ENCODE peak calls at places on chromosome 4, in nine cellular contexts. Q is CD8-positive, alpha-beta memory T cell; L is fibroblast of lung; U is tibial nerve; X is cardiac muscle cell; G is upper lobe of right lung; P is neural progenitor cell; E is transverse colon; I is trophoblast cell. D is an unnamed sample. For H3K36me3, the result is how much of the 10 kb centered on the place peaks cover.

GRCh38 chr4:57265831-57266582 is 155.8 kb upstream of the IGFBP7 start:
- DNase-seq in U (no peak), G (no peak), I (no peak), X (peak), L (no peak), P (peak), E (no peak), Q (no peak), D (no peak)

GRCh38 chr4:107862658-107863057 is 37.9 kb downstream of the SGMS2 start:
- DNase-seq in U (no peak), L (peak), P (no peak), X (no peak), G (no peak), E (peak), Q (no peak), I (peak), D (peak)

GRCh38 chr4:186666750-186667149 is 56.9 kb downstream of the FAT1 start:
- DNase-seq in Q (no peak), X (no peak), E (no peak), L (no peak), I (peak), U (no peak), P (no peak), G (no peak), D (no peak)

GRCh38 chr4:10124167-10124930 is 7.8 kb upstream of the WDR1 start:
- DNase-seq in L (no peak), X (no peak), G (no peak), I (no peak), Q (no peak), E (no peak), P (no peak), U (no peak), D (no peak)

GRCh38 chr4:108081251-108081650 is 87.5 kb downstream of the LEF1 start:
- DNase-seq in X (no peak), G (no peak), P (no peak), L (no peak), U (no peak), I (no peak), Q (no peak), E (no peak), D (no peak)

GRCh38 chr4:144556636-144557035 is 89.3 kb upstream of the HHIP start:
- DNase-seq in L (no peak), X (no peak), U (no peak), P (no peak), G (no peak), E (no peak), Q (no peak), I (no peak), D (no peak)

GRCh38 chr4:39054497-39054896 is 7.5 kb upstream of the KLHL5 start:
- DNase-seq in E (no peak), Q (no peak), P (peak), U (no peak), L (no peak), G (no peak), I (no peak), X (no peak), D (no peak)

GRCh38 chr4:22490718-22491330 is 25.0 kb downstream of the ADGRA3 start:
- DNase-seq in E (peak), P (no peak), I (no peak), L (no peak), G (no peak), X (no peak), Q (no peak), U (no peak), D (no peak)

GRCh38 chr4:12036450-12036849 is 607.8 kb upstream of the HS3ST1 start:
- DNase-seq in L (no peak), G (no peak), Q (no peak), X (no peak), P (no peak), U (no peak), I (no peak), E (no peak), D (no peak)

GRCh38 chr4:147488551-147488950 is 7.7 kb downstream of the EDNRA start:
- DNase-seq in G (no peak), X (no peak), P (no peak), U (no peak), Q (no peak), L (peak), E (no peak), I (no peak), D (no peak)

GRCh38 chr4:33566649-33567048 is 2677.7 kb downstream of the ARAP2 start:
- DNase-seq in U (no peak), I (no peak), L (no peak), G (no peak), X (no peak), E (no peak), Q (no peak), P (no peak), D (no peak)

GRCh38 chr4:185625503-185625902 is 90.2 kb upstream of the PDLIM3 start:
- DNase-seq in U (no peak), I (no peak), E (no peak), L (no peak), X (no peak), P (no peak), G (no peak), Q (no peak), D (no peak)

GRCh38 chr4:20684852-20685763 is 15.2 kb upstream of the PACRGL start:
- DNase-seq in L (peak), Q (no peak), P (peak), G (no peak), X (peak), E (no peak), I (peak), U (no peak), D (no peak)

GRCh38 chr4:123163501-123163900 is 233.1 kb upstream of the SPRY1 start:
- DNase-seq in Q (no peak), U (no peak), L (no peak), G (no peak), E (no peak), P (no peak), X (no peak), I (no peak), D (no peak)

GRCh38 chr4:8690216-8690786 is 97.7 kb downstream of the CPZ start:
- DNase-seq in L (no peak), I (no peak), E (no peak), G (peak), U (no peak), X (no peak), Q (no peak), P (no peak), D (no peak)

GRCh38 chr4:157314906-157315305 is 94.4 kb downstream of the GRIA2 start:
- DNase-seq in U (no peak), P (no peak), X (no peak), G (no peak), E (no peak), I (no peak), Q (no peak), L (no peak), D (no peak)

GRCh38 chr4:174714393-174715211 is 114.4 kb downstream of the GLRA3 start:
- DNase-seq in E (peak), L (peak), Q (no peak), P (peak), X (peak), U (no peak), I (peak), G (no peak), D (peak)

GRCh38 chr4:113835005-113835404 is 73.5 kb upstream of the CAMK2D start:
- DNase-seq in X (no peak), U (no peak), I (no peak), G (no peak), P (no peak), E (no peak), L (peak), Q (no peak), D (no peak)

GRCh38 chr4:67122029-67122428 is 423.3 kb downstream of the CENPC start:
- DNase-seq in X (peak), I (peak), L (no peak), P (peak), Q (no peak), U (no peak), G (no peak), E (no peak), D (no peak)

GRCh38 chr4:73897380-73898136 is 28.4 kb downstream of the CXCL1 start:
- DNase-seq in E (no peak), U (no peak), I (no peak), X (no peak), L (peak), Q (no peak), G (no peak), P (no peak), D (no peak)

GRCh38 chr4:140186651-140187315 is 32.8 kb upstream of the MAML3 start:
- DNase-seq in Q (no peak), U (no peak), X (no peak), L (peak), E (peak), G (no peak), P (no peak), I (peak), D (peak)

GRCh38 chr4:120731561-120731960 is 191.0 kb downstream of the PRDM5 start:
- DNase-seq in E (no peak), Q (no peak), G (no peak), U (no peak), P (no peak), I (peak), X (peak), L (no peak), D (no peak)

GRCh38 chr4:128980816-128981326 is 112.5 kb downstream of the SCLT1 start:
- DNase-seq in X (no peak), L (no peak), U (no peak), P (no peak), E (no peak), I (no peak), G (no peak), Q (no peak), D (no peak)

GRCh38 chr4:172851534-172851933 is 317.1 kb upstream of the GALNT7 start:
- DNase-seq in Q (no peak), U (no peak), E (no peak), P (no peak), X (no peak), L (no peak), I (no peak), G (no peak), D (no peak)

GRCh38 chr4:142683997-142684396 is 162.1 kb downstream of the INPP4B start:
- DNase-seq in U (no peak), X (no peak), L (peak), E (no peak), I (no peak), G (no peak), Q (no peak), P (no peak), D (peak)

GRCh38 chr4:179671609-179672008 is 2229.4 kb upstream of the AGA start:
- DNase-seq in X (no peak), I (no peak), E (no peak), Q (no peak), L (peak), P (no peak), G (no peak), U (no peak), D (no peak)

GRCh38 chr4:7761720-7762119 is 177.9 kb downstream of the AFAP1 start:
- DNase-seq in E (peak), G (peak), Q (peak), I (peak), X (peak), U (peak), P (peak), L (peak), D (no peak)

GRCh38 chr4:35358001-35358584 is 886.2 kb downstream of the ARAP2 start:
- DNase-seq in Q (no peak), U (no peak), I (peak), X (no peak), P (peak), G (no peak), L (no peak), E (no peak), D (no peak)

GRCh38 chr4:39043697-39044363 is 11.6 kb upstream of the TMEM156 start:
- DNase-seq in I (peak), X (no peak), G (no peak), L (no peak), U (no peak), Q (no peak), E (no peak), P (no peak), D (no peak)

GRCh38 chr4:146582864-146583263 is 55.8 kb upstream of the POU4F2 start:
- DNase-seq in I (peak), L (no peak), Q (no peak), X (no peak), U (no peak), P (peak), G (no peak), E (no peak), D (no peak)

GRCh38 chr4:15234101-15234500 is 193.7 kb upstream of the C1QTNF7 start:
- DNase-seq in L (peak), Q (no peak), X (no peak), G (no peak), P (no peak), E (no peak), I (no peak), U (no peak), D (peak)

GRCh38 chr4:75985116-75985515 is 5.6 kb downstream of the SDAD1 start:
- DNase-seq in E (no peak), L (peak), I (no peak), P (no peak), X (no peak), G (no peak), Q (no peak), U (no peak), D (peak)

GRCh38 chr4:39699676-39700409 is 1.9 kb downstream of the UBE2K start:
- DNase-seq in X (no peak), G (no peak), E (no peak), P (no peak), L (peak), Q (no peak), I (peak), U (no peak), D (no peak)

GRCh38 chr4:26619784-26620183 is 35.9 kb downstream of the TBC1D19 start:
- DNase-seq in U (no peak), L (peak), Q (no peak), G (no peak), E (no peak), X (no peak), I (no peak), P (no peak), D (no peak)

GRCh38 chr4:52658671-52659015 is 458 bp downstream of the USP46 start:
- DNase-seq in G (no peak), X (no peak), I (no peak), U (no peak), P (no peak), L (no peak), E (no peak), Q (no peak), D (no peak)

GRCh38 chr4:100224160-100224559 is 33.9 kb upstream of the DDIT4L start:
- DNase-seq in I (no peak), X (no peak), Q (no peak), P (peak), E (no peak), L (no peak), G (peak), U (no peak), D (no peak)

GRCh38 chr4:20532871-20533870 is 167.1 kb upstream of the PACRGL start:
- DNase-seq in E (no peak), X (no peak), P (no peak), G (no peak), Q (no peak), L (peak), I (no peak), U (no peak), D (peak)

GRCh38 chr4:26185436-26185835 is 135.4 kb upstream of the RBPJ start:
- DNase-seq in U (no peak), G (no peak), Q (no peak), E (no peak), I (no peak), P (no peak), L (no peak), X (no peak), D (no peak)

GRCh38 chr4:2944091-2944482 is 19.1 kb downstream of the NOP14 start:
- DNase-seq in X (no peak), Q (no peak), U (no peak), P (no peak), L (no peak), E (no peak), G (no peak), I (no peak), D (no peak)
- H3K36me3 ChIP-seq in X (half or more), Q (half or more), U (half or more), P (under half), L (under half), E (under half), G (half or more), I (half or more), D (under half)

DNA sequence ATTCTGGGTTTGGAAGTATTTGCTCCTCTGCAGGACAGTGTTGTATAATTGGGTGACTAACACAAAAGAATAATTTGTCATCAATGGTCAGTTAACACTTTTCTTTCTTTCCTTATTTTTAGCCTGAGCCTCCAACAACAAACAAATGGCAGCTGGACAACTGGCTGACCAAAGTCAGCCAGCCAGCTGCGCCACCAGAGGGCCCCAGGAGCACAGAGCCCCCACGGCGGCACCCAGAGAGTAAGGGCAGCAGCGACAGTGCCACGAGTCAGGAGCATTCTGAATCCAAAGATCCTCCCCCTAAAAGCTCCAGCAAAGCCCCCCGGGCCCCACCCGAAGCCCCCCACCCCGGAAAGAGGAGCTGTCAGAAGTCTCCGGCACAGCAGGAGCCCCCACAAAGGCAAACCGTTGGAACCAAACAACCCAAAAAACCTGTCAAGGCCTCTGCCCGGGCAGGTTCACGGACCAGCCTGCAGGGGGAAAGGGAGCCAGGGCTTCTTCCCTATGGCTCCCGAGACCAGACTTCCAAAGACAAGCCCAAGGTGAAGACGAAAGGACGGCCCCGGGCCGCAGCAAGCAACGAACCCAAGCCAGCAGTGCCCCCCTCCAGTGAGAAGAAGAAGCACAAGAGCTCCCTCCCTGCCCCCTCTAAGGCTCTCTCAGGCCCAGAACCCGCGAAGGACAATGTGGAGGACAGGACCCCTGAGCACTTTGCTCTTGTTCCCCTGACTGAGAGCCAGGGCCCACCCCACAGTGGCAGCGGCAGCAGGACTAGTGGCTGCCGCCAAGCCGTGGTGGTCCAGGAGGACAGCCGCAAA is 106.0 kb downstream of the KLHL8 start:
- DNase-seq in E (no peak), X (no peak), P (peak), U (no peak), G (no peak), Q (no peak), I (no peak), L (no peak), D (no peak)
- H3K36me3 ChIP-seq in E (under half), X (under half), P (under half), U (half or more), G (half or more), Q (under half), I (under half), L (under half), D (under half)

DNA sequence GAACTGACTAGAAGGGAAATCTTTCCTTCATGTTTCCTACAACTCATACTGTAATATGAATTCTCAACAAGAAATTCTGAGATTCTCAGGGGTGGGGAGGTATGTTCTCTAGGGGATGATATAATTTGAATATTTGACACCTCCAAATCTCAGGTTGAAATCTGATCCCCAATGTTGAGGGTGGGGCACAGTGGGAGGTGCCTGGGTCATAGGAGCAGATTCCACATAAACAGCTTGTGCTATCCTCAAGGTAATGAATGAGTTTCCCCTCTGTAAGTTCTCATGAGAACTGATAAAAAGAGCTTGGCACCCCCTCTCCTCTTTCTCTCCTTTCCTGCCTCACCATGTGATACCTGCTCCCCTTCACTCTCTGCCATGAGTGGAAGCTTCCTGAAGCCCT is 21.5 kb downstream of the FBXW7 start:
- DNase-seq in U (no peak), P (no peak), X (no peak), G (no peak), E (no peak), Q (no peak), I (no peak), L (no peak), D (no peak)
- H3K36me3 ChIP-seq in U (under half), P (under half), X (under half), G (under half), E (under half), Q (under half), I (under half), L (under half), D (under half)

DNA sequence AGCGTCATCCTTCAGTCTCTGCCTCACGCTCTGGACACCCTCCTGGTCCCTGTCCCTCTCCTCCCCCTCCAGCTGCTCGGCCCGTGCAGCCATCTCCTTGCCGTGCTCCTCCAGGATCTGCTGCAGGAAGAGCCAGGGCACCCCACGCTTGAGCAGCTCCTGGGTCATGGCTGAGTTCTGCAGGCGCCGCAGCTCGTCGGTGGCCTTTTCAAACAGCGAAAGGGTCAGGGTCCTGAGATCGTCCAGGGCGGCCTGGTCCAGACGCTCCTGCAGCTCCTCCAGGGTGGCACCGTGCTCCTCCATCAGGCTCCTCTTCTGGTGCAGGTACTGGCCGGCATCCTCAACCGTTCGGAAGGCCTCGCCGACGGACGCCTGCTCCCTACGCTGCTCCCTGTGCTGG is 85.8 kb downstream of the EVC2 start:
- DNase-seq in E (no peak), X (no peak), P (no peak), L (no peak), U (no peak), I (no peak), G (no peak), Q (no peak), D (no peak)
- H3K36me3 ChIP-seq in E (under half), X (under half), P (under half), L (under half), U (half or more), I (under half), G (under half), Q (under half), D (under half)

GRCh38 chr4:2494992-2495391 is 26.1 kb downstream of the RNF4 start:
- DNase-seq in G (no peak), I (no peak), L (peak), X (no peak), U (no peak), P (no peak), E (no peak), Q (no peak), D (no peak)
- H3K36me3 ChIP-seq in G (half or more), I (half or more), L (under half), X (half or more), U (half or more), P (under half), E (half or more), Q (half or more), D (under half)